ENCODE peak calls at places on chromosomes 16 and 17, in four cellular contexts. E is nephron progenitor cell; Z is activated CD4-positive, alpha-beta memory T cell treated with anti-CD3 and anti-CD28 coated beads, Interleukin-2, amount 10 ng/mL, durations not matched to agents 7 days and 5 days; O is M059J. A is an unnamed sample.

GRCh38 chr16:54633943-54634362 is 296.7 kb upstream of the IRX5 start:
- DNase-seq in E (peak; percentile 24), O (peak; percentile 44), Z (no peak), A (peak; percentile 21)

GRCh38 chr17:81348097-81349055 is 46.9 kb upstream of the BAHCC1 start:
- DNase-seq in Z (no peak), E (no peak), O (no peak), A (no peak)

GRCh38 chr16:22633794-22634193 is 123.1 kb downstream of the NPIPB5 start:
- DNase-seq in O (no peak), Z (no peak), E (no peak), A (no peak)

GRCh38 chr17:57419940-57420522 is 163.7 kb downstream of the MSI2 start:
- DNase-seq in E (no peak), Z (no peak), O (peak; percentile 82), A (no peak)

GRCh38 chr17:59440757-59441458 is 109.5 kb downstream of the YPEL2 start:
- DNase-seq in Z (peak; percentile 92), O (peak; percentile 85), E (peak; percentile 89), A (peak; percentile 81)

GRCh38 chr16:4537376-4538066 is 1.1 kb downstream of the CDIP1 start:
- DNase-seq in E (peak; percentile 52), O (peak; percentile 16), Z (no peak), A (no peak)

GRCh38 chr17:17818088-17818526 is 18.7 kb downstream of the SREBF1 start:
- DNase-seq in O (no peak), Z (no peak), E (no peak), A (no peak)

GRCh38 chr17:35734396-35734795 is 3.0 kb downstream of the RASL10B start:
- DNase-seq in E (no peak), Z (no peak), O (no peak), A (no peak)

GRCh38 chr16:14223632-14224031 is 152.5 kb downstream of the MRTFB start:
- DNase-seq in E (no peak), O (no peak), Z (no peak), A (no peak)

A was measured in Calu3.